ENCODE peak calls at places on chromosomes 3 and 15, in eight cellular contexts. F, Y, H, Q, Z, O, U and C are unnamed samples.

GRCh38 chr3:113065336-113065735 is 74.6 kb downstream of the GTPBP8 start:
- DNase-seq in F (no peak), Y (no peak), H (no peak), Q (no peak), Z (no peak), O (no peak), U (no peak), C (no peak)

GRCh38 chr15:101310508-101310907 is 15.5 kb upstream of the SNRPA1 start:
- DNase-seq in F (no peak), Y (no peak), H (no peak), Q (no peak), Z (no peak), O (no peak), U (no peak), C (no peak)

GRCh38 chr15:73927476-73928240 is 1.4 kb downstream of the LOXL1 start:
- DNase-seq in F (peak; percentile 65), Y (peak; percentile 64), H (no peak), Q (peak; percentile 85), Z (peak; percentile 26), O (no peak), U (peak; percentile 65), C (peak; percentile 77)

GRCh38 chr3:156614642-156615511 is 59.5 kb upstream of the TIPARP start:
- DNase-seq in F (peak; percentile 63), Y (no peak), H (no peak), Q (no peak), Z (no peak), O (no peak), U (peak; percentile 23), C (no peak)

GRCh38 chr3:43587303-43587702 is 34.5 kb downstream of the ANO10 start:
- DNase-seq in F (no peak), Y (no peak), H (no peak), Q (no peak), Z (no peak), O (no peak), U (no peak), C (no peak)

GRCh38 chr3:129276385-129276784 is 2.3 kb upstream of the HMCES start:
- DNase-seq in F (no peak), Y (no peak), H (no peak), Q (no peak), Z (no peak), O (no peak), U (no peak), C (no peak)

GRCh38 chr15:71182522-71182921 is 67.3 kb downstream of the THSD4 start:
- DNase-seq in F (no peak), Y (no peak), H (no peak), Q (no peak), Z (no peak), O (no peak), U (no peak), C (no peak)

GRCh38 chr3:48273594-48274211 is 32.8 kb downstream of the ZNF589 start:
- DNase-seq in F (peak; percentile 61), Y (no peak), H (peak; percentile 68), Q (peak; percentile 53), Z (peak; percentile 10), O (no peak), U (peak; percentile 70), C (no peak)